ENCODE peak calls at places on chromosomes 7 and 10, in nine cellular contexts. One of them, this sample, is unnamed.

GRCh38 chr7:144835668-144836544 is at the start of gene TPK1:
- DNase-seq in small intestine: peak; percentile 95
- DNase-seq in foreskin fibroblast: peak; percentile 94
- DNase-seq in stimulated activated CD4-positive, alpha-beta T cell treated with anti-CD3 and anti-CD28 coated beads, Interleukin-1b, Interleukin-23, amount 100 ng/mL, for 1 hour: peak; percentile 69
- DNase-seq in T-helper 9 cell: peak; percentile 76
- DNase-seq in HS-27A: peak; percentile 59
- DNase-seq in cardiac fibroblast: peak; percentile 95
- DNase-seq in naive thymus-derived CD4-positive, alpha-beta T cell: peak; percentile 93
- DNase-seq in stimulated activated CD8-positive, alpha-beta memory T cell treated with anti-CD3 and anti-CD28 coated beads, Interleukin-15, amount 100 ng/mL, for 24 hours: peak; percentile 67
- DNase-seq in this sample: peak; percentile 93

GRCh38 chr7:88759216-88759955 is at the start of gene ZNF804B:
- DNase-seq in small intestine: no peak
- DNase-seq in foreskin fibroblast: peak; percentile 25
- DNase-seq in stimulated activated CD4-positive, alpha-beta T cell treated with anti-CD3 and anti-CD28 coated beads, Interleukin-1b, Interleukin-23, amount 100 ng/mL, for 1 hour: no peak
- DNase-seq in T-helper 9 cell: no peak
- DNase-seq in HS-27A: no peak
- DNase-seq in cardiac fibroblast: no peak
- DNase-seq in naive thymus-derived CD4-positive, alpha-beta T cell: no peak
- DNase-seq in stimulated activated CD8-positive, alpha-beta memory T cell treated with anti-CD3 and anti-CD28 coated beads, Interleukin-15, amount 100 ng/mL, for 24 hours: no peak
- DNase-seq in this sample: no peak

GRCh38 chr7:10568891-10569290 is 404.8 kb upstream of the PHF14 start:
- DNase-seq in small intestine: no peak
- DNase-seq in foreskin fibroblast: no peak
- DNase-seq in stimulated activated CD4-positive, alpha-beta T cell treated with anti-CD3 and anti-CD28 coated beads, Interleukin-1b, Interleukin-23, amount 100 ng/mL, for 1 hour: no peak
- DNase-seq in T-helper 9 cell: no peak
- DNase-seq in HS-27A: no peak
- DNase-seq in cardiac fibroblast: no peak
- DNase-seq in naive thymus-derived CD4-positive, alpha-beta T cell: no peak
- DNase-seq in stimulated activated CD8-positive, alpha-beta memory T cell treated with anti-CD3 and anti-CD28 coated beads, Interleukin-15, amount 100 ng/mL, for 24 hours: no peak
- DNase-seq in this sample: no peak

GRCh38 chr7:82257118-82257695 is 186.4 kb downstream of the CACNA2D1 start:
- DNase-seq in small intestine: no peak
- DNase-seq in foreskin fibroblast: no peak
- DNase-seq in stimulated activated CD4-positive, alpha-beta T cell treated with anti-CD3 and anti-CD28 coated beads, Interleukin-1b, Interleukin-23, amount 100 ng/mL, for 1 hour: no peak
- DNase-seq in T-helper 9 cell: no peak
- DNase-seq in HS-27A: no peak
- DNase-seq in cardiac fibroblast: no peak
- DNase-seq in naive thymus-derived CD4-positive, alpha-beta T cell: no peak
- DNase-seq in stimulated activated CD8-positive, alpha-beta memory T cell treated with anti-CD3 and anti-CD28 coated beads, Interleukin-15, amount 100 ng/mL, for 24 hours: no peak
- DNase-seq in this sample: no peak

GRCh38 chr7:80629023-80629422 is 9.4 kb upstream of the CD36 start:
- DNase-seq in small intestine: no peak
- DNase-seq in foreskin fibroblast: no peak
- DNase-seq in stimulated activated CD4-positive, alpha-beta T cell treated with anti-CD3 and anti-CD28 coated beads, Interleukin-1b, Interleukin-23, amount 100 ng/mL, for 1 hour: no peak
- DNase-seq in T-helper 9 cell: no peak
- DNase-seq in HS-27A: no peak
- DNase-seq in cardiac fibroblast: no peak
- DNase-seq in naive thymus-derived CD4-positive, alpha-beta T cell: no peak
- DNase-seq in stimulated activated CD8-positive, alpha-beta memory T cell treated with anti-CD3 and anti-CD28 coated beads, Interleukin-15, amount 100 ng/mL, for 24 hours: no peak
- DNase-seq in this sample: no peak

GRCh38 chr7:40329601-40330153 is 194.9 kb downstream of the SUGCT start:
- DNase-seq in small intestine: peak; percentile 60
- DNase-seq in foreskin fibroblast: peak; percentile 74
- DNase-seq in stimulated activated CD4-positive, alpha-beta T cell treated with anti-CD3 and anti-CD28 coated beads, Interleukin-1b, Interleukin-23, amount 100 ng/mL, for 1 hour: no peak
- DNase-seq in T-helper 9 cell: no peak
- DNase-seq in HS-27A: no peak
- DNase-seq in cardiac fibroblast: peak; percentile 81
- DNase-seq in naive thymus-derived CD4-positive, alpha-beta T cell: peak; percentile 26
- DNase-seq in stimulated activated CD8-positive, alpha-beta memory T cell treated with anti-CD3 and anti-CD28 coated beads, Interleukin-15, amount 100 ng/mL, for 24 hours: no peak
- DNase-seq in this sample: no peak

GRCh38 chr10:14904316-14904732 is 25.7 kb downstream of the SUV39H2 start:
- DNase-seq in small intestine: peak; percentile 50
- DNase-seq in foreskin fibroblast: peak; percentile 51
- DNase-seq in stimulated activated CD4-positive, alpha-beta T cell treated with anti-CD3 and anti-CD28 coated beads, Interleukin-1b, Interleukin-23, amount 100 ng/mL, for 1 hour: no peak
- DNase-seq in T-helper 9 cell: no peak
- DNase-seq in HS-27A: no peak
- DNase-seq in cardiac fibroblast: peak; percentile 55
- DNase-seq in naive thymus-derived CD4-positive, alpha-beta T cell: peak; percentile 50
- DNase-seq in stimulated activated CD8-positive, alpha-beta memory T cell treated with anti-CD3 and anti-CD28 coated beads, Interleukin-15, amount 100 ng/mL, for 24 hours: no peak
- DNase-seq in this sample: peak; percentile 36

GRCh38 chr7:80725181-80725611 is 86.8 kb downstream of the CD36 start:
- DNase-seq in small intestine: no peak
- DNase-seq in foreskin fibroblast: no peak
- DNase-seq in stimulated activated CD4-positive, alpha-beta T cell treated with anti-CD3 and anti-CD28 coated beads, Interleukin-1b, Interleukin-23, amount 100 ng/mL, for 1 hour: no peak
- DNase-seq in T-helper 9 cell: no peak
- DNase-seq in HS-27A: no peak
- DNase-seq in cardiac fibroblast: no peak
- DNase-seq in naive thymus-derived CD4-positive, alpha-beta T cell: no peak
- DNase-seq in stimulated activated CD8-positive, alpha-beta memory T cell treated with anti-CD3 and anti-CD28 coated beads, Interleukin-15, amount 100 ng/mL, for 24 hours: no peak
- DNase-seq in this sample: no peak

GRCh38 chr10:33139191-33139646 is 181.2 kb upstream of the ITGB1 start:
- DNase-seq in small intestine: no peak
- DNase-seq in foreskin fibroblast: no peak
- DNase-seq in stimulated activated CD4-positive, alpha-beta T cell treated with anti-CD3 and anti-CD28 coated beads, Interleukin-1b, Interleukin-23, amount 100 ng/mL, for 1 hour: no peak
- DNase-seq in T-helper 9 cell: peak; percentile 64
- DNase-seq in HS-27A: no peak
- DNase-seq in cardiac fibroblast: no peak
- DNase-seq in naive thymus-derived CD4-positive, alpha-beta T cell: peak; percentile 97
- DNase-seq in stimulated activated CD8-positive, alpha-beta memory T cell treated with anti-CD3 and anti-CD28 coated beads, Interleukin-15, amount 100 ng/mL, for 24 hours: no peak
- DNase-seq in this sample: peak; percentile 95

GRCh38 chr7:128076831-128077271 is 45.6 kb upstream of the LRRC4 start:
- DNase-seq in small intestine: peak; percentile 83
- DNase-seq in foreskin fibroblast: peak; percentile 37
- DNase-seq in stimulated activated CD4-positive, alpha-beta T cell treated with anti-CD3 and anti-CD28 coated beads, Interleukin-1b, Interleukin-23, amount 100 ng/mL, for 1 hour: no peak
- DNase-seq in T-helper 9 cell: no peak
- DNase-seq in HS-27A: no peak
- DNase-seq in cardiac fibroblast: no peak
- DNase-seq in naive thymus-derived CD4-positive, alpha-beta T cell: no peak
- DNase-seq in stimulated activated CD8-positive, alpha-beta memory T cell treated with anti-CD3 and anti-CD28 coated beads, Interleukin-15, amount 100 ng/mL, for 24 hours: no peak
- DNase-seq in this sample: no peak

GRCh38 chr10:31413325-31413724 is 94.3 kb downstream of the ZEB1 start:
- DNase-seq in small intestine: no peak
- DNase-seq in foreskin fibroblast: no peak
- DNase-seq in stimulated activated CD4-positive, alpha-beta T cell treated with anti-CD3 and anti-CD28 coated beads, Interleukin-1b, Interleukin-23, amount 100 ng/mL, for 1 hour: no peak
- DNase-seq in T-helper 9 cell: no peak
- DNase-seq in HS-27A: no peak
- DNase-seq in cardiac fibroblast: no peak
- DNase-seq in naive thymus-derived CD4-positive, alpha-beta T cell: no peak
- DNase-seq in stimulated activated CD8-positive, alpha-beta memory T cell treated with anti-CD3 and anti-CD28 coated beads, Interleukin-15, amount 100 ng/mL, for 24 hours: no peak
- DNase-seq in this sample: no peak

GRCh38 chr7:6212008-6212407 is 60.4 kb downstream of the CYTH3 start:
- DNase-seq in small intestine: no peak
- DNase-seq in foreskin fibroblast: no peak
- DNase-seq in stimulated activated CD4-positive, alpha-beta T cell treated with anti-CD3 and anti-CD28 coated beads, Interleukin-1b, Interleukin-23, amount 100 ng/mL, for 1 hour: no peak
- DNase-seq in T-helper 9 cell: no peak
- DNase-seq in HS-27A: no peak
- DNase-seq in cardiac fibroblast: no peak
- DNase-seq in naive thymus-derived CD4-positive, alpha-beta T cell: no peak
- DNase-seq in stimulated activated CD8-positive, alpha-beta memory T cell treated with anti-CD3 and anti-CD28 coated beads, Interleukin-15, amount 100 ng/mL, for 24 hours: no peak
- DNase-seq in this sample: no peak

GRCh38 chr7:151671514-151671913 is 151.8 kb upstream of the RHEB start:
- DNase-seq in small intestine: no peak
- DNase-seq in foreskin fibroblast: no peak
- DNase-seq in stimulated activated CD4-positive, alpha-beta T cell treated with anti-CD3 and anti-CD28 coated beads, Interleukin-1b, Interleukin-23, amount 100 ng/mL, for 1 hour: no peak
- DNase-seq in T-helper 9 cell: no peak
- DNase-seq in HS-27A: no peak
- DNase-seq in cardiac fibroblast: no peak
- DNase-seq in naive thymus-derived CD4-positive, alpha-beta T cell: no peak
- DNase-seq in stimulated activated CD8-positive, alpha-beta memory T cell treated with anti-CD3 and anti-CD28 coated beads, Interleukin-15, amount 100 ng/mL, for 24 hours: no peak
- DNase-seq in this sample: no peak

GRCh38 chr7:144824360-144824759 is 11.5 kb downstream of the TPK1 start:
- DNase-seq in small intestine: no peak
- DNase-seq in foreskin fibroblast: peak; percentile 55
- DNase-seq in stimulated activated CD4-positive, alpha-beta T cell treated with anti-CD3 and anti-CD28 coated beads, Interleukin-1b, Interleukin-23, amount 100 ng/mL, for 1 hour: no peak
- DNase-seq in T-helper 9 cell: no peak
- DNase-seq in HS-27A: no peak
- DNase-seq in cardiac fibroblast: peak; percentile 91
- DNase-seq in naive thymus-derived CD4-positive, alpha-beta T cell: no peak
- DNase-seq in stimulated activated CD8-positive, alpha-beta memory T cell treated with anti-CD3 and anti-CD28 coated beads, Interleukin-15, amount 100 ng/mL, for 24 hours: no peak
- DNase-seq in this sample: no peak

GRCh38 chr7:28165971-28166955 is 14.3 kb downstream of the JAZF1 start:
- DNase-seq in small intestine: no peak
- DNase-seq in foreskin fibroblast: peak; percentile 87
- DNase-seq in stimulated activated CD4-positive, alpha-beta T cell treated with anti-CD3 and anti-CD28 coated beads, Interleukin-1b, Interleukin-23, amount 100 ng/mL, for 1 hour: no peak
- DNase-seq in T-helper 9 cell: no peak
- DNase-seq in HS-27A: peak; percentile 46
- DNase-seq in cardiac fibroblast: peak; percentile 90
- DNase-seq in naive thymus-derived CD4-positive, alpha-beta T cell: no peak
- DNase-seq in stimulated activated CD8-positive, alpha-beta memory T cell treated with anti-CD3 and anti-CD28 coated beads, Interleukin-15, amount 100 ng/mL, for 24 hours: no peak
- DNase-seq in this sample: no peak

GRCh38 chr7:106072715-106073091 is 39.4 kb downstream of the SYPL1 start:
- DNase-seq in small intestine: no peak
- DNase-seq in foreskin fibroblast: no peak
- DNase-seq in stimulated activated CD4-positive, alpha-beta T cell treated with anti-CD3 and anti-CD28 coated beads, Interleukin-1b, Interleukin-23, amount 100 ng/mL, for 1 hour: no peak
- DNase-seq in T-helper 9 cell: no peak
- DNase-seq in HS-27A: no peak
- DNase-seq in cardiac fibroblast: no peak
- DNase-seq in naive thymus-derived CD4-positive, alpha-beta T cell: no peak
- DNase-seq in stimulated activated CD8-positive, alpha-beta memory T cell treated with anti-CD3 and anti-CD28 coated beads, Interleukin-15, amount 100 ng/mL, for 24 hours: no peak
- DNase-seq in this sample: no peak

GRCh38 chr10:34641913-34642558 is 173.1 kb downstream of the PARD3 start:
- DNase-seq in small intestine: no peak
- DNase-seq in foreskin fibroblast: no peak
- DNase-seq in stimulated activated CD4-positive, alpha-beta T cell treated with anti-CD3 and anti-CD28 coated beads, Interleukin-1b, Interleukin-23, amount 100 ng/mL, for 1 hour: no peak
- DNase-seq in T-helper 9 cell: no peak
- DNase-seq in HS-27A: no peak
- DNase-seq in cardiac fibroblast: no peak
- DNase-seq in naive thymus-derived CD4-positive, alpha-beta T cell: no peak
- DNase-seq in stimulated activated CD8-positive, alpha-beta memory T cell treated with anti-CD3 and anti-CD28 coated beads, Interleukin-15, amount 100 ng/mL, for 24 hours: no peak
- DNase-seq in this sample: no peak

GRCh38 chr10:77026148-77026547 is 611.5 kb downstream of the KCNMA1 start:
- DNase-seq in small intestine: no peak
- DNase-seq in foreskin fibroblast: no peak
- DNase-seq in stimulated activated CD4-positive, alpha-beta T cell treated with anti-CD3 and anti-CD28 coated beads, Interleukin-1b, Interleukin-23, amount 100 ng/mL, for 1 hour: no peak
- DNase-seq in T-helper 9 cell: no peak
- DNase-seq in HS-27A: no peak
- DNase-seq in cardiac fibroblast: no peak
- DNase-seq in naive thymus-derived CD4-positive, alpha-beta T cell: no peak
- DNase-seq in stimulated activated CD8-positive, alpha-beta memory T cell treated with anti-CD3 and anti-CD28 coated beads, Interleukin-15, amount 100 ng/mL, for 24 hours: no peak
- DNase-seq in this sample: no peak

GRCh38 chr7:114910787-114911186 is 11.1 kb upstream of the MDFIC start:
- DNase-seq in small intestine: no peak
- DNase-seq in foreskin fibroblast: no peak
- DNase-seq in stimulated activated CD4-positive, alpha-beta T cell treated with anti-CD3 and anti-CD28 coated beads, Interleukin-1b, Interleukin-23, amount 100 ng/mL, for 1 hour: no peak
- DNase-seq in T-helper 9 cell: no peak
- DNase-seq in HS-27A: no peak
- DNase-seq in cardiac fibroblast: peak; percentile 50
- DNase-seq in naive thymus-derived CD4-positive, alpha-beta T cell: no peak
- DNase-seq in stimulated activated CD8-positive, alpha-beta memory T cell treated with anti-CD3 and anti-CD28 coated beads, Interleukin-15, amount 100 ng/mL, for 24 hours: no peak
- DNase-seq in this sample: no peak

GRCh38 chr10:86349474-86349873 is 17.1 kb downstream of the GRID1 start:
- DNase-seq in small intestine: no peak
- DNase-seq in foreskin fibroblast: no peak
- DNase-seq in stimulated activated CD4-positive, alpha-beta T cell treated with anti-CD3 and anti-CD28 coated beads, Interleukin-1b, Interleukin-23, amount 100 ng/mL, for 1 hour: no peak
- DNase-seq in T-helper 9 cell: no peak
- DNase-seq in HS-27A: no peak
- DNase-seq in cardiac fibroblast: no peak
- DNase-seq in naive thymus-derived CD4-positive, alpha-beta T cell: no peak
- DNase-seq in stimulated activated CD8-positive, alpha-beta memory T cell treated with anti-CD3 and anti-CD28 coated beads, Interleukin-15, amount 100 ng/mL, for 24 hours: no peak
- DNase-seq in this sample: no peak

GRCh38 chr10:100520811-100521210 is 1.1 kb upstream of the SEC31B start:
- DNase-seq in small intestine: no peak
- DNase-seq in foreskin fibroblast: peak; percentile 70
- DNase-seq in stimulated activated CD4-positive, alpha-beta T cell treated with anti-CD3 and anti-CD28 coated beads, Interleukin-1b, Interleukin-23, amount 100 ng/mL, for 1 hour: no peak
- DNase-seq in T-helper 9 cell: no peak
- DNase-seq in HS-27A: no peak
- DNase-seq in cardiac fibroblast: peak; percentile 65
- DNase-seq in naive thymus-derived CD4-positive, alpha-beta T cell: no peak
- DNase-seq in stimulated activated CD8-positive, alpha-beta memory T cell treated with anti-CD3 and anti-CD28 coated beads, Interleukin-15, amount 100 ng/mL, for 24 hours: no peak
- DNase-seq in this sample: no peak

GRCh38 chr10:103888113-103888841 is 29.7 kb downstream of the STN1 start:
- DNase-seq in small intestine: peak; percentile 77
- DNase-seq in foreskin fibroblast: peak; percentile 93
- DNase-seq in stimulated activated CD4-positive, alpha-beta T cell treated with anti-CD3 and anti-CD28 coated beads, Interleukin-1b, Interleukin-23, amount 100 ng/mL, for 1 hour: no peak
- DNase-seq in T-helper 9 cell: peak; percentile 13
- DNase-seq in HS-27A: peak; percentile 35
- DNase-seq in cardiac fibroblast: peak; percentile 93
- DNase-seq in naive thymus-derived CD4-positive, alpha-beta T cell: peak; percentile 71
- DNase-seq in stimulated activated CD8-positive, alpha-beta memory T cell treated with anti-CD3 and anti-CD28 coated beads, Interleukin-15, amount 100 ng/mL, for 24 hours: no peak
- DNase-seq in this sample: peak; percentile 67

GRCh38 chr7:82131224-82131623 is 312.4 kb downstream of the CACNA2D1 start:
- DNase-seq in small intestine: no peak
- DNase-seq in foreskin fibroblast: peak; percentile 56
- DNase-seq in stimulated activated CD4-positive, alpha-beta T cell treated with anti-CD3 and anti-CD28 coated beads, Interleukin-1b, Interleukin-23, amount 100 ng/mL, for 1 hour: no peak
- DNase-seq in T-helper 9 cell: no peak
- DNase-seq in HS-27A: no peak
- DNase-seq in cardiac fibroblast: peak; percentile 63
- DNase-seq in naive thymus-derived CD4-positive, alpha-beta T cell: no peak
- DNase-seq in stimulated activated CD8-positive, alpha-beta memory T cell treated with anti-CD3 and anti-CD28 coated beads, Interleukin-15, amount 100 ng/mL, for 24 hours: no peak
- DNase-seq in this sample: no peak

GRCh38 chr7:152565731-152566130 is 110.2 kb downstream of the XRCC2 start:
- DNase-seq in small intestine: no peak
- DNase-seq in foreskin fibroblast: no peak
- DNase-seq in stimulated activated CD4-positive, alpha-beta T cell treated with anti-CD3 and anti-CD28 coated beads, Interleukin-1b, Interleukin-23, amount 100 ng/mL, for 1 hour: no peak
- DNase-seq in T-helper 9 cell: no peak
- DNase-seq in HS-27A: no peak
- DNase-seq in cardiac fibroblast: no peak
- DNase-seq in naive thymus-derived CD4-positive, alpha-beta T cell: no peak
- DNase-seq in stimulated activated CD8-positive, alpha-beta memory T cell treated with anti-CD3 and anti-CD28 coated beads, Interleukin-15, amount 100 ng/mL, for 24 hours: no peak
- DNase-seq in this sample: no peak

GRCh38 chr10:5589963-5590511 is 65.3 kb downstream of the CALML3 start:
- DNase-seq in small intestine: no peak
- DNase-seq in foreskin fibroblast: peak; percentile 54
- DNase-seq in stimulated activated CD4-positive, alpha-beta T cell treated with anti-CD3 and anti-CD28 coated beads, Interleukin-1b, Interleukin-23, amount 100 ng/mL, for 1 hour: no peak
- DNase-seq in T-helper 9 cell: no peak
- DNase-seq in HS-27A: no peak
- DNase-seq in cardiac fibroblast: peak; percentile 29
- DNase-seq in naive thymus-derived CD4-positive, alpha-beta T cell: no peak
- DNase-seq in stimulated activated CD8-positive, alpha-beta memory T cell treated with anti-CD3 and anti-CD28 coated beads, Interleukin-15, amount 100 ng/mL, for 24 hours: no peak
- DNase-seq in this sample: no peak

GRCh38 chr7:159116581-159117339 is 27.9 kb downstream of the VIPR2 start:
- DNase-seq in small intestine: no peak
- DNase-seq in foreskin fibroblast: no peak
- DNase-seq in stimulated activated CD4-positive, alpha-beta T cell treated with anti-CD3 and anti-CD28 coated beads, Interleukin-1b, Interleukin-23, amount 100 ng/mL, for 1 hour: no peak
- DNase-seq in T-helper 9 cell: no peak
- DNase-seq in HS-27A: no peak
- DNase-seq in cardiac fibroblast: no peak
- DNase-seq in naive thymus-derived CD4-positive, alpha-beta T cell: no peak
- DNase-seq in stimulated activated CD8-positive, alpha-beta memory T cell treated with anti-CD3 and anti-CD28 coated beads, Interleukin-15, amount 100 ng/mL, for 24 hours: no peak
- DNase-seq in this sample: no peak

GRCh38 chr10:18793951-18794350 is 134.7 kb downstream of the ARL5B start:
- DNase-seq in small intestine: peak; percentile 76
- DNase-seq in foreskin fibroblast: no peak
- DNase-seq in stimulated activated CD4-positive, alpha-beta T cell treated with anti-CD3 and anti-CD28 coated beads, Interleukin-1b, Interleukin-23, amount 100 ng/mL, for 1 hour: no peak
- DNase-seq in T-helper 9 cell: no peak
- DNase-seq in HS-27A: no peak
- DNase-seq in cardiac fibroblast: peak; percentile 67
- DNase-seq in naive thymus-derived CD4-positive, alpha-beta T cell: no peak
- DNase-seq in stimulated activated CD8-positive, alpha-beta memory T cell treated with anti-CD3 and anti-CD28 coated beads, Interleukin-15, amount 100 ng/mL, for 24 hours: no peak
- DNase-seq in this sample: no peak

GRCh38 chr10:32054087-32054486 is 2.1 kb downstream of the KIF5B start:
- DNase-seq in small intestine: peak; percentile 57
- DNase-seq in foreskin fibroblast: peak; percentile 60
- DNase-seq in stimulated activated CD4-positive, alpha-beta T cell treated with anti-CD3 and anti-CD28 coated beads, Interleukin-1b, Interleukin-23, amount 100 ng/mL, for 1 hour: no peak
- DNase-seq in T-helper 9 cell: no peak
- DNase-seq in HS-27A: no peak
- DNase-seq in cardiac fibroblast: peak; percentile 72
- DNase-seq in naive thymus-derived CD4-positive, alpha-beta T cell: no peak
- DNase-seq in stimulated activated CD8-positive, alpha-beta memory T cell treated with anti-CD3 and anti-CD28 coated beads, Interleukin-15, amount 100 ng/mL, for 24 hours: no peak
- DNase-seq in this sample: no peak

GRCh38 chr7:130363156-130363847 is 17.0 kb upstream of the CPA1 start:
- DNase-seq in small intestine: no peak
- DNase-seq in foreskin fibroblast: peak; percentile 98
- DNase-seq in stimulated activated CD4-positive, alpha-beta T cell treated with anti-CD3 and anti-CD28 coated beads, Interleukin-1b, Interleukin-23, amount 100 ng/mL, for 1 hour: no peak
- DNase-seq in T-helper 9 cell: no peak
- DNase-seq in HS-27A: peak; percentile 88
- DNase-seq in cardiac fibroblast: peak; percentile 98
- DNase-seq in naive thymus-derived CD4-positive, alpha-beta T cell: no peak
- DNase-seq in stimulated activated CD8-positive, alpha-beta memory T cell treated with anti-CD3 and anti-CD28 coated beads, Interleukin-15, amount 100 ng/mL, for 24 hours: no peak
- DNase-seq in this sample: no peak

GRCh38 chr7:128793184-128793552 is 1.4 kb downstream of the CCDC136 start:
- DNase-seq in small intestine: no peak
- DNase-seq in foreskin fibroblast: no peak
- DNase-seq in stimulated activated CD4-positive, alpha-beta T cell treated with anti-CD3 and anti-CD28 coated beads, Interleukin-1b, Interleukin-23, amount 100 ng/mL, for 1 hour: no peak
- DNase-seq in T-helper 9 cell: no peak
- DNase-seq in HS-27A: no peak
- DNase-seq in cardiac fibroblast: no peak
- DNase-seq in naive thymus-derived CD4-positive, alpha-beta T cell: no peak
- DNase-seq in stimulated activated CD8-positive, alpha-beta memory T cell treated with anti-CD3 and anti-CD28 coated beads, Interleukin-15, amount 100 ng/mL, for 24 hours: no peak
- DNase-seq in this sample: no peak

GRCh38 chr7:39333701-39334100 is 232.5 kb upstream of the YAE1 start:
- DNase-seq in small intestine: no peak
- DNase-seq in foreskin fibroblast: no peak
- DNase-seq in stimulated activated CD4-positive, alpha-beta T cell treated with anti-CD3 and anti-CD28 coated beads, Interleukin-1b, Interleukin-23, amount 100 ng/mL, for 1 hour: no peak
- DNase-seq in T-helper 9 cell: no peak
- DNase-seq in HS-27A: no peak
- DNase-seq in cardiac fibroblast: no peak
- DNase-seq in naive thymus-derived CD4-positive, alpha-beta T cell: no peak
- DNase-seq in stimulated activated CD8-positive, alpha-beta memory T cell treated with anti-CD3 and anti-CD28 coated beads, Interleukin-15, amount 100 ng/mL, for 24 hours: no peak
- DNase-seq in this sample: no peak

This sample was measured in CD4-positive, alpha-beta memory T cell.